ENCODE peak calls at places on chromosome 5, in eight cellular contexts. I, P, O, K, A, C, G and T are unnamed samples.

GRCh38 chr5:123125953-123126352 is 36.9 kb downstream of the PRDM6 start:
- DNase-seq in P (no peak), G (peak; percentile 45), A (peak; percentile 16), I (no peak), C (no peak), O (peak; percentile 12), K (peak; percentile 58), T (peak; percentile 63)

GRCh38 chr5:68460147-68460760 is 244.7 kb downstream of the PIK3R1 start:
- DNase-seq in P (peak; percentile 58), A (peak; percentile 15), G (no peak), C (no peak), K (peak; percentile 68), I (peak; percentile 57), O (peak; percentile 47), T (peak; percentile 43)

GRCh38 chr5:92687793-92688467 is 893.1 kb downstream of the NR2F1-AS1 start:
- DNase-seq in C (no peak), P (no peak), I (no peak), G (peak; percentile 61), A (peak; percentile 52), K (peak; percentile 76), O (no peak), T (peak; percentile 28)

GRCh38 chr5:180333661-180334060 is 19.5 kb downstream of the GFPT2 start:
- DNase-seq in I (no peak), G (no peak), O (no peak), P (no peak), C (no peak), A (peak; percentile 67), K (peak; percentile 62), T (no peak)

GRCh38 chr5:54243483-54244080 is 66.8 kb downstream of the ARL15 start:
- DNase-seq in P (no peak), I (peak; percentile 13), K (peak; percentile 43), C (no peak), A (peak; percentile 37), O (peak; percentile 29), G (no peak), T (no peak)

GRCh38 chr5:107670927-107671741 is at the start of gene EFNA5:
- DNase-seq in O (no peak), P (peak; percentile 25), C (peak; percentile 36), I (peak; percentile 74), A (peak; percentile 56), G (no peak), K (peak; percentile 62), T (no peak)

GRCh38 chr5:151180291-151180690 is 22.7 kb upstream of the ANXA6 start:
- DNase-seq in P (no peak), C (no peak), O (no peak), K (no peak), I (no peak), G (no peak), A (no peak), T (no peak)

GRCh38 chr5:56409331-56410190 is 176.4 kb upstream of the ANKRD55 start:
- DNase-seq in O (no peak), I (no peak), P (no peak), K (peak; percentile 80), A (peak; percentile 73), C (no peak), G (peak; percentile 87), T (peak; percentile 96)

GRCh38 chr5:43661102-43661501 is 58.1 kb downstream of the NNT start:
- DNase-seq in P (peak; percentile 18), A (no peak), O (no peak), I (peak; percentile 18), G (no peak), C (no peak), K (peak; percentile 49), T (no peak)